ENCODE peak calls at places on chromosomes 6 and 20, in four cellular contexts. H, C, P and D are unnamed samples.
A peak's percentile ranks its signal among the peaks of the same experiment; 100 is the strongest.

GRCh38 chr6:19860235-19860877 is 23.2 kb downstream of the ID4 start:
- DNase-seq in H (no peak), C (no peak), P (no peak), D (no peak)

GRCh38 chr6:80336906-80337305 is 230.4 kb downstream of the BCKDHB start:
- DNase-seq in H (no peak), C (no peak), P (no peak), D (no peak)

GRCh38 chr6:170221753-170222400 is 69.0 kb downstream of the DLL1 start:
- DNase-seq in H (no peak), C (no peak), P (peak; percentile 33), D (no peak)

GRCh38 chr6:35486005-35486925 is 10.6 kb downstream of the TEAD3 start:
- DNase-seq in H (no peak), C (no peak), P (peak; percentile 92), D (no peak)

GRCh38 chr6:79833264-79833663 is 114.1 kb downstream of the ELOVL4 start:
- DNase-seq in H (no peak), C (no peak), P (no peak), D (no peak)

GRCh38 chr6:100269189-100269588 is 195.5 kb downstream of the SIM1 start:
- DNase-seq in H (no peak), C (peak; percentile 7), P (no peak), D (no peak)

GRCh38 chr20:59747671-59748515 is 143.6 kb downstream of the PHACTR3 start:
- DNase-seq in H (no peak), C (no peak), P (no peak), D (no peak)

GRCh38 chr20:37077009-37077408 is 18.8 kb downstream of the RBL1 start:
- DNase-seq in H (no peak), C (no peak), P (no peak), D (no peak)

GRCh38 chr6:111925296-111925695 is 52.0 kb upstream of the FYN start:
- DNase-seq in H (no peak), C (no peak), P (no peak), D (no peak)

GRCh38 chr6:33704215-33704817 is 7.2 kb downstream of the UQCC2 start:
- DNase-seq in H (no peak), C (no peak), P (no peak), D (no peak)

GRCh38 chr6:33700391-33701050 is 11.0 kb downstream of the UQCC2 start:
- DNase-seq in H (peak; percentile 58), C (peak; percentile 77), P (peak; percentile 82), D (no peak)

GRCh38 chr6:33705268-33705885 is 6.1 kb downstream of the UQCC2 start:
- DNase-seq in H (no peak), C (no peak), P (no peak), D (no peak)

GRCh38 chr6:33699739-33700138 is 11.8 kb downstream of the UQCC2 start:
- DNase-seq in H (no peak), C (no peak), P (no peak), D (no peak)

DNA sequence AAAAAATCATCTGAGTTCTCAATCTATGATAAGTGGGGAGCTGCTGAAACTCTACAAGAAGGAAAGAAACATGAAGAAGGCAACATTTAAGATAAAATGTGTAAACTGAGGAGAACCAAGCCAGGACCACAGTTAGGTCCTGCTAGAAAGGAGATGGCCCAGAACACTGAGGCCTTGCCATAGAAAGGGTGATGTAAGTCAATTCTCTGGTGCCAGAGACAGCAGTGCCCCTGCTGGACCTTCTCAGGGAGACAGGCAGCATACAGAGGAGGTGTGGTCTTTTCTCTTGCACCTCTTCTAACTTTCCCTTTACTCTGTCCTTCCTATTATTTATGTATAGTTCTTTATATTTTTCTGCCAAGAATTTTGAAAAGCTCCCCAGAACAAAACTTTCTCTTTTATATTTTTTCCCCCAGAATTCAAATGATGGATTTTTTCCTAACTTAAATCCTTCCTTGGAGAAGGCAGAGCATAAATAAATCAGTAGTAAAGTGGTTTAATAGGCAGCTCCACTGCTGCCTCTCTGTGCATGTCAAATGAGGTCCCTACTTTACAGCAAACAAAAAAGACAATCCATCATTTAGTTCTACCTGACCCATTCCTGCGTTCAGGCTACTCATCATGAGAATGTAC is 9.0 kb downstream of the UQCC2 start:
- DNase-seq in H (no peak), C (peak; percentile 57), P (no peak), D (no peak)
- TF ChIP-seq CTCF in H (no peak), C (no peak), P (no peak), D (no peak)

DNA sequence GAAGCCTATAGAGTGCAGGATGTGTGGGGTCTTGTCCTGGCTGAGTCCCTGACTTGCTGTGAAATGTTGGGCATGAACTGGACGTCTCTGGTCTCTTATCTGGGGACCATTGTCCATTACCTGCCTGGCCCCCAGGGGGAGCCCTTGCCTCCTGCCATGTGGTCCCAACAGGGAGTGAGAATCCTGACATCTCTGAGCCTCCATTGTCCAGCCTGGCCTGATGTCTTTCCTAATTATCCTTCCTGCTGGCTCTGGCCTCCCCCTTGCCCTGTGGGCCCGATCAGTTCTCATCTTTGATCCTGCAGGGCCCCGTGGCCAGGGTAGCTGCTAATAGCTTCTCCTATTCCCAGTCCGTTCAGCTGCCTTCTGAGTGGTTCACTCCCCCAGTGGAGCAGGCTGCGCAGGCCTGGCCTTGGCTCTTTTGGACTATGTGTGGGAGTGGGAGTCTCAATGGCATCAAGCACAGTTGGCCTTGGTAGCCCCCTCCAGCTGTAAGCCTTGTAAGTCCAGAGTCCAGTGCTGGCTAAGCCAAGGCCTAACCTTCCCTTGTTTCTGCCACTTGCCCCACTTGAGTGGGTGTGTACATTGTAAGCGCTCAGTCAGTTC is 77.9 kb upstream of the RALY start:
- DNase-seq in H (peak; percentile 38), C (peak; percentile 32), P (no peak), D (no peak)
- TF ChIP-seq CTCF in H (no peak), C (peak; percentile 61), P (peak; percentile 47), D (peak; percentile 66)

GRCh38 chr6:161038229-161039003 is 46.8 kb downstream of the MAP3K4 start:
- DNase-seq in H (no peak), C (peak; percentile 42), P (no peak), D (no peak)
- TF ChIP-seq CTCF in H (no peak), C (no peak), P (no peak), D (no peak)

DNA sequence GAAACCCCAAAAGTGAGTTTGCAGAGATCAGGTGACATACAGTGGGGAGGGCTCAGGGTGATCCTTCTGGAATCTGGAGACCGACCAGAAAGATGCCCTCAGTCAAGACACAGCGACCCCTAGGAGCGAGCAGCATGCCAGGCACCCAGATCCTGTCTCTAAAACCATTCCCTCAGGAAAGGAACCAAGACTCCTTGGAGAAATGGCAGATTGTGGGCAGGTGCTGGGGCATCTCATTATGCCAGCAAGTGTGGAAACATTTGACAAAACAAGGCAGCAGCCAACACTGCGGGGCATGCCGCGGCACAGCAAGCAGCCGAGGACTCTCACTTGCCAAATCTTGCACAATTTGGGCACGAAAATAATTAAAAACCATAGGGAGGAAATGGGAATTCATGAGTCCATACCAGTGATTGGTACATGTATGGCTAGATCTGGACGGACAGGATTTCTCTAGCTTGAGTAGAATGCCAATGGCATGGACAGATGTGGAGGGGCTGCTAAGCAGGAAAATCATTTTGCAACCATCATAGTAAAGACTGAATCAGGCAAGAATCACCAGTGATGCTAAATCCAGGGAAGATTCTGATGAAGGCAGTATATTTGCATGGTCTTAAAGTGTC is 76.9 kb downstream of the GINS1 start:
- DNase-seq in H (no peak), C (no peak), P (no peak), D (no peak)
- TF ChIP-seq CTCF in H (no peak), C (no peak), P (no peak), D (peak; percentile 32)

GRCh38 chr6:160767019-160767646 is 65.1 kb downstream of the PLG start:
- DNase-seq in H (peak; percentile 44), C (peak; percentile 61), P (peak; percentile 56), D (no peak)
- TF ChIP-seq CTCF in H (peak; percentile 48), C (peak; percentile 66), P (peak; percentile 57), D (peak; percentile 75)

GRCh38 chr6:138307816-138308727 is 69.6 kb upstream of the SMIM28 start:
- DNase-seq in H (no peak), C (no peak), P (peak; percentile 50), D (no peak)
- TF ChIP-seq CTCF in H (no peak), C (no peak), P (no peak), D (no peak)

DNA sequence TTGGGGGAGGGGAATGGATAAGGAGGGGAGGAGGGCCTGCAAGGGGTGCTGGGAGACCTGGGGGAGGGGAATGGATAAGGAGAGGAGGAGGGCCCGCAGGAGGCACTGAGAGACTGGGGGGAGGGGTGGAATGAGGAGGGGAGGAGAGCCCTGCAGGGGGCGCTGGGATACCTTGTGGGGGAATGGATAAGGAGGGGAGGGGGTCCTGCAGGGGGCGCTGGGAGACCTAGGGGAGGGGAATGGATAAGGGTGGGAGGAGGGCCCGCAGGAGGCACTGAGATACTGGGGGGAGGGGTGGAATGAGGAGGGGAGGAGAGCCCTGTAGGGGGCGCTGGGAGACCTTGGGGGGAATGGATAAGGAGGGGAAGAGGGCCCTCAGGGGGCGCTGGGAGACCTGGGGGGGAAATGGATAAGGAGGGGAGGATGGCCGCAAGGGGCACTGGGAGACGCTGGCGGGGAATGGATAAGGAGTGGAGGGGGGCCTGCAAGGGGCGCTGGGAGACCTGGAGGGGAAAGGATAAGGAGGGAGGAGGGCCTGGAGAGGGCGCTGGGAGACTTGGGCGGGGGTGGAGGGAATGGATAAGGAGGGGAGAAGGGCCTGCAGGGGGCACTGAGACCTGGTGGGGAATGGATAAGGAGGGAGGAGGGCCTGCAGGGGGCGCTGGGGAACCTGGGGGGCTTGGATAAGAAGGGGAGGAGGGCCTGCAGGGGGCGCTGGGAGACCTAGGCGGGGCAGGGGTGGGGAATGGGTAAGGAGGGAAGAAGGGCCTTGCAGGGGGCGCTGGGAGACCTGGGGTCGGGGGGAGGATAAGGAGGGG is 1.3 kb upstream of the CTCFL start:
- DNase-seq in H (no peak), C (peak; percentile 42), P (no peak), D (no peak)
- TF ChIP-seq CTCF in H (no peak), C (peak; percentile 15), P (no peak), D (no peak)

GRCh38 chr6:16759646-16760535 is 1.4 kb downstream of the ATXN1 start:
- DNase-seq in H (peak; percentile 68), C (peak; percentile 78), P (peak; percentile 94), D (peak; percentile 41)
- TF ChIP-seq CTCF in H (no peak), C (no peak), P (no peak), D (no peak)

DNA sequence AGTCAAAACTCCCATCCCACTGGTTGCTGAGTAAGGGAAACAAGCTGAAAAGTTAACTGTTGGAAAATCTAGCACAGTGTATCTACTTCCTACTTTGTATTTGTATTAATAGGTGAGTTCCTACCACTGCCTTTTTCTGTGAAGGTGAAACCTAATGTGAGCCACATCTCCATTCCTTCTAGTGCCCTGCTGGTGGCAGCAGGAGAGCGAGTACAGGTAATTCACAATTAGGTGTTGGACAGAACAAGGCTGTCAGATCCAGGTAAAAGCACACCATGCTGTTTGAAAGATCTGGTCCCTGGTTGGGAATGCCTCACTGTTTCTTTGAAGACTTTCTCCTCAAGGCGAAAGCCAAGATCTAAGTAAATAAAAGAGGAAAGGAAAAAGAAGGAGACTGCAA is 528.4 kb downstream of the PKHD1 start:
- DNase-seq in H (no peak), C (no peak), P (no peak), D (no peak)
- TF ChIP-seq CTCF in H (no peak), C (no peak), P (no peak), D (no peak)